ENCODE peak calls at places on chromosomes 7 and 10, in four cellular contexts. O is H9, V is adipocyte, H is IMR-90. L is an unnamed sample.

GRCh38 chr7:107971613-107972012 is 31.3 kb downstream of the LAMB1 start:
- DNase-seq in O (no peak), V (no peak), H (peak), L (no peak)

GRCh38 chr7:16804674-16805439 is at the start of gene AGR2:
- DNase-seq in H (peak), V (no peak), O (no peak), L (no peak)

GRCh38 chr10:99654791-99655190 is 4.5 kb upstream of the ENTPD7 start:
- DNase-seq in O (no peak), V (peak), H (no peak), L (no peak)

GRCh38 chr10:110610308-110610774 is 33.8 kb upstream of the RBM20 start:
- DNase-seq in O (peak), H (peak), V (peak), L (peak)

GRCh38 chr10:48939790-48940325 is at the start of gene LRRC18:
- DNase-seq in V (no peak), H (no peak), O (peak), L (no peak)

GRCh38 chr7:82050134-82050533 is 280.3 kb upstream of the HGF start:
- DNase-seq in H (peak), V (peak), O (no peak), L (peak)

GRCh38 chr10:77428776-77429395 is 208.7 kb downstream of the KCNMA1 start:
- DNase-seq in H (peak), O (peak), V (peak), L (peak)

GRCh38 chr10:62250594-62251198 is 17.9 kb downstream of the RTKN2 start:
- DNase-seq in V (no peak), O (no peak), H (peak), L (peak)

GRCh38 chr10:109892087-109892486 is 31.2 kb downstream of the XPNPEP1 start:
- DNase-seq in H (no peak), O (peak), V (no peak), L (peak)

GRCh38 chr10:53597835-53598251 is 825.3 kb upstream of the MBL2 start:
- DNase-seq in V (no peak), O (no peak), H (no peak), L (peak)

DNA sequence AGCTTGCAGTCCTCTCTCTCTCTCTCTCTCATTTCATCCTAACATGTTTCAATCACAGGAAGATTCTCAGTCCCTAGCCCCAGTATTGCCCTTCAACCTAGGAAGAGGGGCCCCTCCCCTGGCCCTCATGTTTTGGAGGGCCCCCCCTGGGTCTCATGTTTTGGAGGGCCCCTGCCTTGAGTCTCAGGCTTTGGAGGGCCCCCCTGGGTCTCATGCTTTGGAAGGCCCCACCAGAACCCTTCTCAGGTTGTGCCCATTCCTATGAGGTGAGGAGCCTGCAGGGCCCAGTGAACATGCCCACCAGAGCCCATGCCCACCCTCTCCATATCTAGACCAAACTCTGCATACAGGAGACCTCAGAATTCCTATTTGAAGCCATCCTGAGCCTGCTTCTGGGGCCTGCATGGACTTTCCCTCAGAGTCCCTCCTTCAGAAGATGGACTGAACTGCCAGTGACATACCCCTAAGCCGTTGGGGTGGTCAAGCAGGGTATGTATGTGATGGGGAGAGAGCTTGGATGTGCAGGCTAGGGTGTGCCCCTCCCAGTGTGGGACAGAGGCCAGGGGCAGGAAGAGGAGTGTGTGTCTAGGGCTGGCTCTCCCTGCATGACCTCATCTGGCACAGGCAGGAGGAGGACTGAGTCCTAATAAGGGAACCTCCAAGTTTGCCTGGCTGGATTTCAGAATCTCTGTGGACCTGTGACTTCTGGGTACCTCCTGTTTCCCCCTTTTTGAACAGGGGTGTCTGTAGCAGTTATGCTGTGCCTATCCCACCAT is 8.1 kb upstream of the VDAC2 start:
- DNase-seq in V (peak), O (no peak), H (peak), L (peak)
- H3K9ac ChIP-seq in V (no peak), O (no peak), H (peak), L (no peak)

GRCh38 chr7:114944742-114945625 is 23.1 kb downstream of the MDFIC start:
- DNase-seq in O (peak), V (peak), H (peak), L (peak)
- H3K9ac ChIP-seq in O (no peak), V (peak), H (peak), L (peak)

GRCh38 chr7:601573-602340 is 82.1 kb upstream of the PDGFA start:
- DNase-seq in H (peak), O (no peak), V (peak), L (no peak)

GRCh38 chr7:602341-603141 is 82.9 kb upstream of the PDGFA start:
- DNase-seq in H (no peak), O (no peak), V (no peak), L (no peak)

GRCh38 chr7:598899-599298 is 79.3 kb upstream of the PDGFA start:
- DNase-seq in V (no peak), O (no peak), H (no peak), L (no peak)

GRCh38 chr7:600149-600814 is 80.6 kb upstream of the PDGFA start:
- DNase-seq in V (no peak), H (no peak), O (no peak), L (no peak)

DNA sequence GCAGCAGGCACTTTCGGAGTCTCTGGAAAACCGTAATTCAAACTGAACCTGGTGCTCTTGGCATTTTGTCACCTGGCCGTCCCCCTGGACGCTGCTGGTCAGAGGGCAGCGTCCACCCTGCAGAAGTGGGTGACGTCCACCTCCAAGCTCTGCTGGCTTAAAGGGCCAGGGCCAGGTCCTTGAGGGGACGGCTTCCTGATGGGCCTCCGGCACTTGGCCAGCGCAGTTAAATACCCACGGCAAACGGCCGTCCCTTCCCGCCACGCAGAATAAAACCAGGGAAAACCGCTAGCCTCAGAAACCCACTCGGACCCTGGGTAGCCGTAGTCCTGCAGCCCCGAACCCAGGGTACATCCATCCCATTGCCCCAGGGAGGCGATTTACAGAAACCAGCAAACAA is 81.3 kb upstream of the PDGFA start:
- DNase-seq in O (no peak), H (no peak), V (no peak), L (no peak)
- H3K9ac ChIP-seq in O (no peak), H (no peak), V (no peak), L (no peak)

DNA sequence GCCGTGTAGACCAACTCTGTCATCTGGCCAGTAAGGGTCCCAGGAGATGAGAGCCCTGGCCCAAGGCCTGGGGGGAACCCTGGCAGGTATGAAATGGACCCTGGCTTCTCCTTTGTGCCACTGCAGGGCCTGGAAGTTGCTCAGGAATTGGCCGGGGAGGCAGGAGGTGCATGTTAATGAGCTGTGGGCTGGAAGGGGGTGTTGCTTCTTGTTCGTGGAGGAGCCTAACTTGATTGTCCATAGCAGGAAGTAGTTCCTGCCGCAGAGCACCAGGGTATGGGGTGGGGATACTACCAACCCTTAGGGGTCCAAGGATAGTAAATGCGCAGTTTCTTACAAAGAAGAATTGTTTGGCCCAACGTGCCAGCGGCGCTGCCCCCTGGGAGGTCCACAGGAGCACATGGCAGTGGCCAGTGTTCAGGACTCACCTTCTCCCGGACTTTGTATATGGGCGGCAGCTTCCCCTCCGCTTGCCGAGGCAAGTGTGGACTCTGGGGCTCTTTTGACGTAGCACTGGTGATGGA is 21.5 kb downstream of the TEX36 start:
- DNase-seq in V (no peak), H (no peak), O (no peak), L (no peak)
- H3K9ac ChIP-seq in V (no peak), H (no peak), O (no peak), L (no peak)

GRCh38 chr10:24467094-24467493 is 256.6 kb downstream of the ARHGAP21 start:
- DNase-seq in O (no peak), V (no peak), H (no peak), L (no peak)
- H3K9ac ChIP-seq in O (no peak), V (no peak), H (peak), L (peak)

DNA sequence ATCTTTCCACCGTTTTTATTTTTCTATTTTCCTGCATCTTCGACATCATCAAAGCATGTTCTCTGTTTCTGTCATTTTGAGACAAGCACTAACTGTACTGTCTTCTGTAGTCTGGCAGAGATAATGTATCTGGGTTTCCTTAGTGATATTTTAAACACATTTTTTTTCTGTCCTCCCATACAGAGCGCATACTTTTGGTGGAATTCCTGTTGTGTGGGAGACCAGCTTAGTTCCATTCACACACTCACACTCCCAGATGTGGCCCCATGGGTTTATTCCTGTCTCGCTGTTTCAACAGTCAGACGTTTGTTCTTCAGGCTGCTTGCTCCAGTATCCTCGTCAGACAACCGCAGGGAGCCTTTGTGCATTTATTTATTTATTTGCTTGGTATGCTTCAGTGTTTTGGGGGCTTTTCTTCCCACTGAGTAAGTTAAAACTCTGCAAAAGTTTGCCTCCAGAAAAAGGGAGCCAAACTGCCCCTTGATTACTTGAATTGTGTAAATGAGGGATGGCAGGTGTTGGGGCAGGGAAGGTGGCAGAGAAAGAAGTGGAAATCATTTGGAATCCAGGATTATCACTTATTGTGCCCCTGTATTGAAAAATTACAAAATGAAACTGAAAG is 456.8 kb upstream of the KLF6 start:
- DNase-seq in V (peak), H (peak), O (no peak), L (peak)
- H3K9ac ChIP-seq in V (peak), H (peak), O (no peak), L (peak)

L was measured in astrocyte.